ENCODE peak calls at places on chromosome 16, in ten cellular contexts. L is PC-3, I is HS-5, A is DMS53, C is substantia nigra, U is right cardiac atrium, O is ACHN, E is colonic mucosa, M is Caki2, F is NCI-H510A. D is an unnamed sample.

GRCh38 chr16:88533381-88533831 is 36.8 kb upstream of the ZC3H18 start:
- DNase-seq in L (peak), I (peak), A (peak), C (peak), U (no peak), O (no peak), E (no peak), M (no peak), F (no peak), D (peak)

GRCh38 chr16:86635181-86635580 is 56.8 kb downstream of the FOXL1 start:
- DNase-seq in L (no peak), I (no peak), A (no peak), C (no peak), U (peak), O (no peak), E (no peak), M (no peak), F (no peak), D (no peak)

GRCh38 chr16:1048442-1049112 is 24.0 kb upstream of the SSTR5 start:
- DNase-seq in L (peak), I (no peak), A (peak), C (peak), U (peak), O (no peak), E (peak), M (no peak), F (no peak), D (peak)

GRCh38 chr16:11700264-11701029 is 32.2 kb downstream of the SNN start:
- DNase-seq in L (no peak), I (no peak), A (no peak), C (no peak), U (no peak), O (no peak), E (no peak), M (no peak), F (no peak), D (no peak)

GRCh38 chr16:54928421-54929089 is 2.1 kb upstream of the IRX5 start:
- DNase-seq in L (no peak), I (no peak), A (peak), C (peak), U (peak), O (peak), E (no peak), M (peak), F (no peak), D (peak)

GRCh38 chr16:88907768-88908167 is 41.3 kb upstream of the PABPN1L start:
- DNase-seq in L (peak), I (no peak), A (no peak), C (no peak), U (no peak), O (peak), E (no peak), M (no peak), F (no peak), D (no peak)

GRCh38 chr16:1884155-1884760 is 12.3 kb upstream of the MEIOB start:
- DNase-seq in L (peak), I (no peak), A (peak), C (no peak), U (no peak), O (peak), E (peak), M (no peak), F (no peak), D (peak)

GRCh38 chr16:68445458-68445857 is 2.9 kb downstream of the SMPD3 start:
- DNase-seq in L (peak), I (no peak), A (peak), C (peak), U (no peak), O (peak), E (peak), M (no peak), F (peak), D (peak)

GRCh38 chr16:9389543-9390207 is 298.2 kb downstream of the HAPSTR1 start:
- DNase-seq in L (no peak), I (no peak), A (no peak), C (no peak), U (no peak), O (no peak), E (no peak), M (no peak), F (no peak), D (no peak)

GRCh38 chr16:86929149-86929871 is 351.0 kb downstream of the FOXL1 start:
- DNase-seq in L (no peak), I (no peak), A (no peak), C (no peak), U (peak), O (no peak), E (no peak), M (no peak), F (no peak), D (no peak)